ENCODE peak calls at places on chromosome X, in ten cellular contexts. N, E, Z, Q, P, S, M, T, W and L are unnamed samples.

GRCh38 chrX:100600340-100600739 is 15.6 kb downstream of the TNMD start:
- DNase-seq in E (no peak), P (no peak), S (no peak), Z (no peak), W (no peak), M (no peak), N (no peak), Q (no peak), T (no peak), L (no peak)

GRCh38 chrX:20116087-20116574 is 576 bp downstream of the MAP7D2 start:
- DNase-seq in E (no peak), Z (no peak), Q (no peak), W (no peak), M (no peak), P (peak; percentile 51), S (no peak), N (no peak), T (no peak), L (no peak)

GRCh38 chrX:149286940-149287349 is 218.2 kb downstream of the IDS start:
- DNase-seq in W (peak; percentile 31), Q (peak; percentile 43), P (peak; percentile 52), Z (peak; percentile 55), S (no peak), T (peak; percentile 17), M (peak; percentile 4), E (no peak), N (no peak), L (no peak)

GRCh38 chrX:115946059-115946458 is 224.5 kb upstream of the AGTR2 start:
- DNase-seq in M (no peak), N (no peak), S (no peak), Q (no peak), T (no peak), W (no peak), E (no peak), P (no peak), Z (no peak), L (no peak)

GRCh38 chrX:149161438-149162088 is 343.5 kb downstream of the IDS start:
- DNase-seq in W (no peak), S (no peak), E (no peak), M (no peak), Q (no peak), N (no peak), T (no peak), Z (no peak), P (no peak), L (no peak)

GRCh38 chrX:115284877-115285276 is 4.6 kb upstream of the LUZP4 start:
- DNase-seq in N (no peak), W (no peak), P (no peak), Q (no peak), M (no peak), E (no peak), S (no peak), T (no peak), Z (peak; percentile 17), L (no peak)

GRCh38 chrX:110915120-110915519 is 119.5 kb upstream of the CHRDL1 start:
- DNase-seq in M (no peak), S (no peak), N (no peak), W (peak; percentile 69), Q (no peak), T (no peak), E (no peak), P (no peak), Z (peak; percentile 64), L (no peak)

GRCh38 chrX:136171420-136171819 is 24.1 kb downstream of the FHL1 start:
- DNase-seq in W (no peak), T (no peak), Q (no peak), S (no peak), E (no peak), M (no peak), N (no peak), P (no peak), Z (no peak), L (no peak)

DNA sequence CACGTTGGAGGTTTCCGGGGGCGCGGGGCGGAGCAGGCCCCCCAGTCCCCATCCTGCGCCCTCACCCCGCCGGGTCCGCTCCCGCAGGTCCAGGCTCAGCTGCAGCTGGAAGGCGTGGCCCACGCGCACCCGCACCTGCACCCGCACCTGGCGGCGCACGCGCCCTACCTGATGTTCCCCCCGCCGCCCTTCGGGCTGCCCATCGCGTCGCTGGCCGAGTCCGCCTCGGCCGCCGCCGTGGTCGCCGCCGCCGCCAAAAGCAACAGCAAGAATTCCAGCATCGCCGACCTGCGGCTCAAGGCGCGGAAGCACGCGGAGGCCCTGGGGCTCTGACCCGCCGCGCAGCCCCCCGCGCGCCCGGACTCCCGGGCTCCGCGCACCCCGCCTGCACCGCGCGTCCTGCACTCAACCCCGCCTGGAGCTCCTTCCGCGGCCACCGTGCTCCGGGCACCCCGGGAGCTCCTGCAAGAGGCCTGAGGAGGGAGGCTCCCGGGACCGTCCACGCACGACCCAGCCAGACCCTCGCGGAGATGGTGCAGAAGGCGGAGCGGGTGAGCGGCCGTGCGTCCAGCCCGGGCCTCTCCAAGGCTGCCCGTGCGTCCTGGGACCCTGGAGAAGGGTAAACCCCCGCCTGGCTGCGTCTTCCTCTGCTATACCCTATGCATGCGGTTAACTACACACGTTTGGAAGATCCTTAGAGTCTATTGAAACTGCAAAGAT is 13.9 kb downstream of the SHOX start:
- DNase-seq in E (no peak), S (no peak), N (no peak), P (peak; percentile 68), W (no peak), Z (no peak), Q (no peak), T (no peak), M (no peak), L (no peak)
- H3K27me3 ChIP-seq in E (peaks cover 11% of the 10 kb centered on the region), S (peaks cover 44% of the 10 kb centered on the region), N (no peaks in the 10 kb centered on the region), P (peaks cover 76% of the 10 kb centered on the region), W (no peaks in the 10 kb centered on the region), Z (no peaks in the 10 kb centered on the region), Q (peaks cover 85% of the 10 kb centered on the region), T (no peaks in the 10 kb centered on the region), M (peaks cover 60% of the 10 kb centered on the region), L (no peaks in the 10 kb centered on the region)

GRCh38 chrX:50725310-50725709 is 88.7 kb downstream of the SHROOM4 start:
- DNase-seq in N (no peak), M (no peak), T (no peak), Q (no peak), W (no peak), P (no peak), E (no peak), S (no peak), Z (no peak), L (no peak)
- H3K27ac ChIP-seq in N (no peak overlapping the region), M (no peak overlapping the region), T (no peak overlapping the region), Q (no peak overlapping the region), W (no peak overlapping the region), P (peak overlapping the region; percentile 79), E (no peak overlapping the region), S (no peak overlapping the region), Z (no peak overlapping the region), L (no peak overlapping the region)

GRCh38 chrX:2928127-2928582 is 984 bp downstream of the ARSD start:
- DNase-seq in N (peak; percentile 59), E (no peak), W (peak; percentile 47), T (peak; percentile 20), Q (peak; percentile 67), S (peak; percentile 79), P (peak; percentile 82), M (peak; percentile 34), Z (no peak), L (peak; percentile 70)

GRCh38 chrX:2931155-2931554 is 2.0 kb upstream of the ARSD start:
- DNase-seq in E (no peak), S (no peak), M (no peak), Z (no peak), P (no peak), Q (no peak), T (no peak), W (no peak), N (no peak), L (no peak)

GRCh38 chrX:2931612-2932011 is 2.5 kb upstream of the ARSD start:
- DNase-seq in M (no peak), W (no peak), N (no peak), T (no peak), E (no peak), Z (no peak), Q (no peak), P (peak; percentile 71), S (no peak), L (peak; percentile 9)

GRCh38 chrX:2926664-2927275 is 2.4 kb downstream of the ARSD start:
- DNase-seq in M (no peak), N (no peak), E (no peak), Z (no peak), Q (no peak), W (no peak), S (no peak), T (no peak), P (no peak), L (no peak)

DNA sequence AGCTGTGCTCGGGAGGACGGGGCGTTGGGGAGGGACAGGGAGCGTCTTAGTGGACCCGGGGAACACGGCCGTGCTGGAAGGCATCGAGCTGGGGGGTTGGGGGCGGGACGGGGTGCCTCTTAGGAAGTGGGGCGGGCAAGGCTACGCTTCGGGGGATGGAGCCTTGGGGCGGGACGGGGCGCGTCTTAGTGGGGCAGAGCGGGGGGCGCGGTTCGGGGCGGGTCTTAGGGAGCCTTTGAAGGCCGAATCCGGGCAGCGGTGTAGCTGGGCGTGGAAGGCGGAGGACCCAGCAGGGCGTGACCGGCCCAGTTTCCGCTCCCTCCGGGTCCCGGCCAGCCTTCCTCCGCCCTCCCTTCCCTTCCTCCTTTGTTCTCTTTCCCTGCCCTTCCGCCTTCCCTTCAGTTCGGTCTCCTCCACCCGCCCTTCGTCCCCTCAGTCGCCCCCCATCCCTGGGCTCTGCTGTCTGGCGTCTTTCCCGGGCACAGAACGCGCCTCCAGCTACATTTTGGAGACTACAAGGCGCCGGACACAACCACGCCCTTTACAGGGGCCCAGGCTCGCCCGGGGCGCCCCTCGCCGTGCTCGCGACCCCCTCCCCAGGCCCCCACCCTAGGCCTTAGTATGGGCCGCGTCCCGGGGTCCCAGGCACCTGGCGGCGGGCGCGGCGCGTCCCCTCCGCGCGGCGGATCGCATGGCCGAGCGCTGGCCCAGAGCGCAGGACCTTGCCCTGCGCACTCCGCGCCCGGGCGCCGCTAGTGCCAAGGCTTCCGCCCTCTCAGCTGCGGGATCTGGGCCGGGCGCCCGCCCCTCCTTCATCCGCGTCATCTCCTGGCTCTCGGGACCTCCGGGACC is at the start of gene ARSD:
- DNase-seq in P (peak; percentile 88), T (peak; percentile 81), M (peak; percentile 87), S (peak; percentile 96), W (peak; percentile 86), E (peak; percentile 13), N (peak; percentile 88), Q (peak; percentile 89), Z (peak; percentile 92), L (peak; percentile 97)
- H3K4me3 ChIP-seq in P (peak within 1 kb of the TSS; percentile 67), T (peak within 1 kb of the TSS; percentile 75), M (peak within 1 kb of the TSS; percentile 59), S (peak within 1 kb of the TSS; percentile 60), W (peak within 1 kb of the TSS; percentile 77), E (peak within 1 kb of the TSS; percentile 64), N (peak within 1 kb of the TSS; percentile 69), Q (peak within 1 kb of the TSS; percentile 74), Z (peak within 1 kb of the TSS; percentile 39), L (peak within 1 kb of the TSS; percentile 86)

GRCh38 chrX:138925330-138925729 is 213.8 kb upstream of the FGF13 start:
- DNase-seq in S (no peak), E (peak; percentile 28), Q (no peak), M (no peak), W (peak; percentile 27), N (no peak), P (no peak), Z (peak; percentile 87), T (no peak), L (no peak)

GRCh38 chrX:138929905-138930304 is 218.4 kb upstream of the FGF13 start:
- DNase-seq in P (no peak), Q (no peak), E (no peak), M (no peak), T (no peak), N (no peak), W (no peak), S (no peak), Z (peak; percentile 8), L (no peak)

GRCh38 chrX:138928737-138929459 is 217.4 kb upstream of the FGF13 start:
- DNase-seq in M (no peak), P (no peak), W (no peak), Z (no peak), T (no peak), N (no peak), Q (no peak), S (no peak), E (no peak), L (no peak)

DNA sequence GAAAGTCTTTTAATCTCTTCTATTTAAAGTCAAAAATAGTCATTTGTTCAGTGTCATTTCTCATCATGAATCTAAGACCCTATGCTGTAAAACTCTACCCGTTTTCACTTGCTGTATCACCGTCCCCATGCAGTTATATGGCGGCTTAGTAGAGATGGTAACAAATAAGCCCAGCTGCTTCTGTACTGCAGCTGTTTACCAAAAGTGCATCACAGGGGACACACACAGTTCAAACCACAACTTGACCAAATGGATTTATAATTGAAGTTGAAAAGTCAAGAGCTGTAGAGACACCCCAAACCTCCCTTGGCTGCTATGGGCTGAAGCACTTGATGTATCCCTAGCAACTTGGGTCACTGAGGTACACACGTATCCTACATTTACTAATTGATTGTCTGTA is 219.0 kb upstream of the FGF13 start:
- DNase-seq in P (no peak), T (no peak), W (no peak), M (no peak), Q (no peak), S (no peak), Z (no peak), E (no peak), N (no peak), L (no peak)
- H3K27me3 ChIP-seq in P (no peaks in the 10 kb centered on the region), T (no peaks in the 10 kb centered on the region), W (no peaks in the 10 kb centered on the region), M (no peaks in the 10 kb centered on the region), Q (no peaks in the 10 kb centered on the region), S (no peaks in the 10 kb centered on the region), Z (no peaks in the 10 kb centered on the region), E (no peaks in the 10 kb centered on the region), N (peaks cover 2% of the 10 kb centered on the region), L (no peaks in the 10 kb centered on the region)